ENCODE peak calls at places on chromosomes 12 and 14, in four cellular contexts. D is GM23338, Q is Karpas-422, E is hepatocyte. X is an unnamed sample. For H4K20me1 and H3K4me1, the result is how much of the 10 kb centered on the place peaks cover.

GRCh38 chr12:57859121-57859520 is 12.6 kb upstream of the CTDSP2 start:
- DNase-seq in D (no peak), Q (no peak), E (no peak), X (no peak)

GRCh38 chr12:118571730-118572129 is 195.4 kb downstream of the SUDS3 start:
- DNase-seq in D (no peak), Q (no peak), E (no peak), X (no peak)

GRCh38 chr14:71319646-71320045 is 412.4 kb downstream of the PCNX1 start:
- DNase-seq in E (peak), Q (peak), D (peak), X (peak)

GRCh38 chr14:103194256-103195045 is 71.2 kb downstream of the TNFAIP2 start:
- DNase-seq in Q (no peak), E (no peak), D (no peak), X (no peak)

GRCh38 chr14:99809376-99809775 is 16.2 kb downstream of the EML1 start:
- DNase-seq in D (no peak), E (peak), Q (no peak), X (no peak)

GRCh38 chr12:9271875-9272274 is 63.7 kb upstream of the PZP start:
- DNase-seq in D (no peak), E (no peak), Q (no peak), X (no peak)

GRCh38 chr14:33738481-33738880 is 212.4 kb downstream of the EGLN3 start:
- DNase-seq in E (no peak), D (peak), Q (no peak), X (no peak)

GRCh38 chr14:23183076-23183475 is 384 bp downstream of the SLC7A8 start:
- DNase-seq in E (no peak), D (peak), Q (no peak), X (peak)

GRCh38 chr12:104662203-104662602 is 205.5 kb downstream of the CHST11 start:
- DNase-seq in E (no peak), Q (no peak), D (no peak), X (no peak)

GRCh38 chr12:115771065-115771464 is 506.4 kb downstream of the MED13L start:
- DNase-seq in D (peak), Q (peak), E (peak), X (no peak)

GRCh38 chr12:68416826-68417225 is 84.7 kb upstream of the MDM1 start:
- DNase-seq in E (no peak), Q (no peak), D (no peak), X (no peak)

GRCh38 chr12:11888029-11888428 is 182.7 kb upstream of the BCL2L14 start:
- DNase-seq in E (no peak), Q (no peak), D (no peak), X (no peak)

GRCh38 chr12:124667671-124668337 is 100.4 kb upstream of the NCOR2 start:
- DNase-seq in Q (no peak), E (no peak), D (no peak), X (no peak)
- H4K20me1 ChIP-seq in Q (under half), E (under half), D (under half), X (under half)

GRCh38 chr14:59349154-59349772 is 115.9 kb downstream of the GPR135 start:
- DNase-seq in E (no peak), Q (no peak), D (no peak), X (no peak)

GRCh38 chr14:59354666-59355065 is 110.5 kb downstream of the GPR135 start:
- DNase-seq in E (no peak), D (no peak), Q (no peak), X (no peak)

GRCh38 chr14:59356298-59356697 is 108.9 kb downstream of the GPR135 start:
- DNase-seq in D (no peak), E (no peak), Q (peak), X (peak)

GRCh38 chr14:59355101-59355500 is 110.1 kb downstream of the GPR135 start:
- DNase-seq in D (no peak), Q (peak), E (no peak), X (peak)

GRCh38 chr14:59352951-59353350 is 112.2 kb downstream of the GPR135 start:
- DNase-seq in D (no peak), Q (no peak), E (no peak), X (no peak)
- H3K4me1 ChIP-seq in D (under half), Q (under half), E (under half), X (half or more)

GRCh38 chr14:51781352-51781751 is 79.1 kb upstream of the GNG2 start:
- DNase-seq in E (no peak), D (no peak), Q (no peak), X (no peak)

GRCh38 chr14:51783765-51784164 is 76.6 kb upstream of the GNG2 start:
- DNase-seq in E (no peak), Q (no peak), D (no peak), X (no peak)

GRCh38 chr14:51782412-51782811 is 78.0 kb upstream of the GNG2 start:
- DNase-seq in E (no peak), D (no peak), Q (no peak), X (no peak)

GRCh38 chr14:51780741-51781140 is 79.7 kb upstream of the GNG2 start:
- DNase-seq in D (peak), E (no peak), Q (no peak), X (no peak)

GRCh38 chr14:51780006-51780692 is 80.3 kb upstream of the GNG2 start:
- DNase-seq in Q (peak), D (peak), E (peak), X (peak)
- H2AFZ ChIP-seq in Q (peak), D (peak), E (no peak), X (no peak)

DNA sequence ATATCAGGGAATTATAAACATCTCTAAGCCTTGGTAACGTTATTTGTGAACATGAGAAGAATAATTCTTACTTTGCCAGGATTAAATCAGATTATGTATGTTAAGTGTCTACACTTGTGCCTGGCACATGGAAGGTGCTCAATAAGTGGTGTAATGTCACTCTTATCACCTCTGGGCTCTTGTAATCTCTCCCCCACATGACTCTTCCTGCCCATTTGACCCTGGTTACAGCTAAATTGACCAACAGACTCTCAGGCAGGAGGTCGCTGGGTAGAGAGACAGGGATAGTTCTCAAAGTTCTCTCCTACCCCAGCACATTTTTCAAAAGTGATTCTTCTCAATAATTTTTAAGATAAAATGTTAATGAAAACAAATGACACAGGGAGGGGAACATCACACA is 137.8 kb upstream of the FRMD6 start:
- DNase-seq in Q (no peak), E (no peak), D (no peak), X (no peak)
- H4K20me1 ChIP-seq in Q (under half), E (under half), D (under half), X (under half)

X was measured in OCI-LY7.